ENCODE peak calls at places on chromosomes 4 and X, in seven cellular contexts. S is stimulated activated CD4-positive, alpha-beta T cell treated with anti-CD3 and anti-CD28 coated beads, Interleukin-12 subunit alpha, Interleukin-12 subunit beta, amount 100 ng/mL, for 4 hours; W is astrocyte of the spinal cord; D is H7; L is activated T-cell treated with anti-CD3 and anti-CD28 coated beads, Interleukin-2, amount 50 U/mL, for 4 hours; V is NCI-H1694; F is T-helper 9 cell. O is an unnamed sample.

GRCh38 chr4:84582988-84583870 is at the start of gene CDS1:
- DNase-seq in S (no peak), W (no peak), D (peak), L (peak), V (no peak), F (peak), O (peak)

GRCh38 chr4:60683953-60684352 is 516.2 kb upstream of the ADGRL3 start:
- DNase-seq in S (no peak), W (peak), D (no peak), L (no peak), V (no peak), F (no peak), O (no peak)

GRCh38 chrX:151780621-151781020 is 46.1 kb downstream of the CNGA2 start:
- DNase-seq in S (no peak), W (no peak), D (no peak), L (no peak), V (no peak), F (no peak), O (no peak)

GRCh38 chr4:107114059-107114458 is 77.9 kb upstream of the DKK2 start:
- DNase-seq in S (no peak), W (no peak), D (no peak), L (no peak), V (no peak), F (no peak), O (no peak)

GRCh38 chr4:164700471-164700870 is 53.5 kb upstream of the SMIM31 start:
- DNase-seq in S (no peak), W (no peak), D (peak), L (no peak), V (no peak), F (no peak), O (no peak)

GRCh38 chr4:87406462-87406861 is 15.5 kb upstream of the HSD17B11 start:
- DNase-seq in S (no peak), W (no peak), D (no peak), L (no peak), V (no peak), F (no peak), O (no peak)

GRCh38 chrX:109840585-109840984 is 107.5 kb upstream of the ACSL4 start:
- DNase-seq in S (no peak), W (peak), D (no peak), L (no peak), V (no peak), F (no peak), O (peak)

GRCh38 chr4:120000591-120001296 is 65.9 kb downstream of the MAD2L1 start:
- DNase-seq in S (no peak), W (no peak), D (no peak), L (no peak), V (no peak), F (no peak), O (no peak)

GRCh38 chr4:10806993-10807645 is 122.6 kb upstream of the CLNK start:
- DNase-seq in S (no peak), W (no peak), D (no peak), L (no peak), V (peak), F (no peak), O (no peak)

GRCh38 chr4:48375651-48376291 is 34.4 kb downstream of the SLAIN2 start:
- DNase-seq in S (no peak), W (peak), D (no peak), L (no peak), V (no peak), F (no peak), O (no peak)

O was measured in lung.